ENCODE peak calls at places on chromosomes 1 and 21, in six cellular contexts. One of them, this sample, is unnamed.

GRCh38 chr1:165138960-165139359 is 217.6 kb downstream of the LMX1A start:
- DNase-seq in left ventricle myocardium inferior: no peak
- DNase-seq in right atrium auricular region: no peak
- DNase-seq in uterus: no peak
- DNase-seq in fibroblast of pulmonary artery: no peak
- DNase-seq in pancreas: no peak
- DNase-seq in this sample: no peak

GRCh38 chr1:1614204-1614953 is 921 bp upstream of the MIB2 start:
- DNase-seq in left ventricle myocardium inferior: no peak
- DNase-seq in right atrium auricular region: peak
- DNase-seq in uterus: no peak
- DNase-seq in fibroblast of pulmonary artery: peak
- DNase-seq in pancreas: peak
- DNase-seq in this sample: no peak

GRCh38 chr1:54278941-54279422 is 79.0 kb downstream of the MRPL37 start:
- DNase-seq in left ventricle myocardium inferior: no peak
- DNase-seq in right atrium auricular region: no peak
- DNase-seq in uterus: peak
- DNase-seq in fibroblast of pulmonary artery: peak
- DNase-seq in pancreas: peak
- DNase-seq in this sample: no peak

GRCh38 chr1:25472494-25472893 is 41.8 kb downstream of the MACO1 start:
- DNase-seq in left ventricle myocardium inferior: no peak
- DNase-seq in right atrium auricular region: no peak
- DNase-seq in uterus: no peak
- DNase-seq in fibroblast of pulmonary artery: no peak
- DNase-seq in pancreas: no peak
- DNase-seq in this sample: no peak

GRCh38 chr1:67313934-67314671 is 6.4 kb downstream of the IL12RB2 start:
- DNase-seq in left ventricle myocardium inferior: no peak
- DNase-seq in right atrium auricular region: no peak
- DNase-seq in uterus: no peak
- DNase-seq in fibroblast of pulmonary artery: no peak
- DNase-seq in pancreas: no peak
- DNase-seq in this sample: no peak

GRCh38 chr1:180793451-180793850 is 119.2 kb upstream of the KIAA1614 start:
- DNase-seq in left ventricle myocardium inferior: no peak
- DNase-seq in right atrium auricular region: no peak
- DNase-seq in uterus: no peak
- DNase-seq in fibroblast of pulmonary artery: no peak
- DNase-seq in pancreas: no peak
- DNase-seq in this sample: no peak

GRCh38 chr1:69755647-69756046 is 187.9 kb downstream of the LRRC7 start:
- DNase-seq in left ventricle myocardium inferior: no peak
- DNase-seq in right atrium auricular region: no peak
- DNase-seq in uterus: no peak
- DNase-seq in fibroblast of pulmonary artery: no peak
- DNase-seq in pancreas: no peak
- DNase-seq in this sample: no peak

GRCh38 chr1:183279835-183280234 is 93.8 kb downstream of the LAMC2 start:
- DNase-seq in left ventricle myocardium inferior: peak
- DNase-seq in right atrium auricular region: peak
- DNase-seq in uterus: no peak
- DNase-seq in fibroblast of pulmonary artery: peak
- DNase-seq in pancreas: no peak
- DNase-seq in this sample: peak

GRCh38 chr1:87212431-87213125 is 116.1 kb upstream of the LMO4 start:
- DNase-seq in left ventricle myocardium inferior: no peak
- DNase-seq in right atrium auricular region: no peak
- DNase-seq in uterus: no peak
- DNase-seq in fibroblast of pulmonary artery: no peak
- DNase-seq in pancreas: no peak
- DNase-seq in this sample: no peak

GRCh38 chr21:35895598-35895997 is 164.7 kb downstream of the SETD4 start:
- DNase-seq in left ventricle myocardium inferior: no peak
- DNase-seq in right atrium auricular region: no peak
- DNase-seq in uterus: no peak
- DNase-seq in fibroblast of pulmonary artery: no peak
- DNase-seq in pancreas: no peak
- DNase-seq in this sample: no peak

GRCh38 chr21:42409366-42409765 is 5.7 kb downstream of the UBASH3A start:
- DNase-seq in left ventricle myocardium inferior: no peak
- DNase-seq in right atrium auricular region: no peak
- DNase-seq in uterus: no peak
- DNase-seq in fibroblast of pulmonary artery: no peak
- DNase-seq in pancreas: no peak
- DNase-seq in this sample: no peak

GRCh38 chr1:116498789-116499628 is 71.8 kb downstream of the CD58 start:
- DNase-seq in left ventricle myocardium inferior: no peak
- DNase-seq in right atrium auricular region: no peak
- DNase-seq in uterus: no peak
- DNase-seq in fibroblast of pulmonary artery: peak
- DNase-seq in pancreas: peak
- DNase-seq in this sample: peak

GRCh38 chr1:160656737-160657476 is 10.1 kb upstream of the SLAMF1 start:
- DNase-seq in left ventricle myocardium inferior: no peak
- DNase-seq in right atrium auricular region: no peak
- DNase-seq in uterus: no peak
- DNase-seq in fibroblast of pulmonary artery: no peak
- DNase-seq in pancreas: no peak
- DNase-seq in this sample: no peak

GRCh38 chr21:43893536-43894205 is 28.6 kb downstream of the AGPAT3 start:
- DNase-seq in left ventricle myocardium inferior: no peak
- DNase-seq in right atrium auricular region: no peak
- DNase-seq in uterus: no peak
- DNase-seq in fibroblast of pulmonary artery: no peak
- DNase-seq in pancreas: no peak
- DNase-seq in this sample: no peak

GRCh38 chr1:193111641-193112090 is 6.5 kb upstream of the GLRX2 start:
- DNase-seq in left ventricle myocardium inferior: peak
- DNase-seq in right atrium auricular region: peak
- DNase-seq in uterus: peak
- DNase-seq in fibroblast of pulmonary artery: peak
- DNase-seq in pancreas: peak
- DNase-seq in this sample: no peak

GRCh38 chr21:42991992-42992740 is 17.8 kb downstream of the PKNOX1 start:
- DNase-seq in left ventricle myocardium inferior: peak
- DNase-seq in right atrium auricular region: peak
- DNase-seq in uterus: peak
- DNase-seq in fibroblast of pulmonary artery: peak
- DNase-seq in pancreas: no peak
- DNase-seq in this sample: peak

GRCh38 chr1:93617670-93618488 is 63.8 kb downstream of the BCAR3 start:
- DNase-seq in left ventricle myocardium inferior: no peak
- DNase-seq in right atrium auricular region: no peak
- DNase-seq in uterus: no peak
- DNase-seq in fibroblast of pulmonary artery: no peak
- DNase-seq in pancreas: peak
- DNase-seq in this sample: no peak

GRCh38 chr1:63813829-63814277 is 40.0 kb downstream of the ROR1 start:
- DNase-seq in left ventricle myocardium inferior: no peak
- DNase-seq in right atrium auricular region: no peak
- DNase-seq in uterus: peak
- DNase-seq in fibroblast of pulmonary artery: peak
- DNase-seq in pancreas: no peak
- DNase-seq in this sample: no peak

GRCh38 chr1:150376110-150376509 is 12.2 kb downstream of the RPRD2 start:
- DNase-seq in left ventricle myocardium inferior: no peak
- DNase-seq in right atrium auricular region: no peak
- DNase-seq in uterus: no peak
- DNase-seq in fibroblast of pulmonary artery: no peak
- DNase-seq in pancreas: no peak
- DNase-seq in this sample: no peak

GRCh38 chr1:160836981-160837557 is 25.6 kb downstream of the CD244 start:
- DNase-seq in left ventricle myocardium inferior: no peak
- DNase-seq in right atrium auricular region: no peak
- DNase-seq in uterus: no peak
- DNase-seq in fibroblast of pulmonary artery: peak
- DNase-seq in pancreas: no peak
- DNase-seq in this sample: no peak

GRCh38 chr1:88399690-88400089 is 284.4 kb upstream of the PKN2 start:
- DNase-seq in left ventricle myocardium inferior: no peak
- DNase-seq in right atrium auricular region: no peak
- DNase-seq in uterus: no peak
- DNase-seq in fibroblast of pulmonary artery: no peak
- DNase-seq in pancreas: no peak
- DNase-seq in this sample: no peak

GRCh38 chr1:148315081-148315811 is 163.2 kb upstream of the NBPF11 start:
- DNase-seq in left ventricle myocardium inferior: no peak
- DNase-seq in right atrium auricular region: no peak
- DNase-seq in uterus: no peak
- DNase-seq in fibroblast of pulmonary artery: peak
- DNase-seq in pancreas: no peak
- DNase-seq in this sample: no peak

GRCh38 chr1:47983677-47984076 is 13.5 kb downstream of the TRABD2B start:
- DNase-seq in left ventricle myocardium inferior: no peak
- DNase-seq in right atrium auricular region: no peak
- DNase-seq in uterus: no peak
- DNase-seq in fibroblast of pulmonary artery: no peak
- DNase-seq in pancreas: no peak
- DNase-seq in this sample: no peak

GRCh38 chr1:225863167-225863566 is 19.0 kb downstream of the TMEM63A start:
- DNase-seq in left ventricle myocardium inferior: no peak
- DNase-seq in right atrium auricular region: no peak
- DNase-seq in uterus: peak
- DNase-seq in fibroblast of pulmonary artery: peak
- DNase-seq in pancreas: no peak
- DNase-seq in this sample: no peak
- H3K4me3 ChIP-seq in left ventricle myocardium inferior: no peak
- H3K4me3 ChIP-seq in right atrium auricular region: no peak
- H3K4me3 ChIP-seq in uterus: no peak
- H3K4me3 ChIP-seq in fibroblast of pulmonary artery: no peak
- H3K4me3 ChIP-seq in pancreas: no peak
- H3K4me3 ChIP-seq in this sample: no peak

DNA sequence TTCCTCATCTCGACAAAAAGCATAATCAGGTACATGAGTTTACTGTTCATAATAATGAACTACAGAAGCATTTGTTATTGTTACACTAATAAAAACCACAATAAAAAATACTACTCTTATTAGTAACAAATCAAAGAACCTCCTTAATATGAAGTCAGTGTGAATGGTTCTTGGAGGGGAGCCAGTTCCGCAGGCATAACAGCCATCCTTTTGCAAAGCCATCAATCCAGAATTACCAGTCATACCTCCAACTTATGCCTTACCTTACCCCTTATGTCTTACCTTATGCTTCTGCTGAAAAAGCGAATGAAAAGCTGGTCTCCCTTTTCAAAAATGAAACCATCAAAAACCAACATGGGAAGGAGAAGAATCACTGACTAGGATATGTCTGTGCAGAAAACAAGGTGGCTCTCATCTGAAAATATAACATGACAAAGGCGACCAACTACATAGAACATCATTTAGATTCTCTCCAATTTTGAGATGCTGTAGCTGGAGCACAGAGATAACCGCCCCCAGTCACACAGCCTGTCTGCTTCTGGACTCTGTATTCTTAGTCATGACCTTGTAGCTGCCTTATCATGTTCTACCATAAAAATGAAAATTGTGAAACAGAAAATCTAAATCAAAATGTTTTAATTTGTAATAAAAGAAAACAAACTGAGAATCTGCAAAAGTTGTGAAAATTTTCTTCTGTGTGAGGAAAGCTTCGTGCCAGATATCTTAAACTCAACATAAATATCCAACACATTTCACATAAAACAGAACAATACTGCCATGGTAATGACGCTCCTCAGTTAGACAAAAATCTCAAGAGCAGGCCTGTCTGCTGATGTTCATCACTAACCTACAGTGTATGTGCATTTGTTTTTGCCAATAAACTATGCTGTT is 438.2 kb downstream of the SMYD3 start:
- DNase-seq in left ventricle myocardium inferior: no peak
- DNase-seq in right atrium auricular region: no peak
- DNase-seq in uterus: no peak
- DNase-seq in fibroblast of pulmonary artery: no peak
- DNase-seq in pancreas: no peak
- DNase-seq in this sample: no peak
- H3K4me3 ChIP-seq in left ventricle myocardium inferior: no peak
- H3K4me3 ChIP-seq in right atrium auricular region: no peak
- H3K4me3 ChIP-seq in uterus: no peak
- H3K4me3 ChIP-seq in fibroblast of pulmonary artery: no peak
- H3K4me3 ChIP-seq in pancreas: no peak
- H3K4me3 ChIP-seq in this sample: no peak

GRCh38 chr1:3651939-3652537 is at the start of gene TP73:
- DNase-seq in left ventricle myocardium inferior: no peak
- DNase-seq in right atrium auricular region: no peak
- DNase-seq in uterus: no peak
- DNase-seq in fibroblast of pulmonary artery: no peak
- DNase-seq in pancreas: no peak
- DNase-seq in this sample: no peak
- H3K4me3 ChIP-seq in left ventricle myocardium inferior: peak
- H3K4me3 ChIP-seq in right atrium auricular region: peak
- H3K4me3 ChIP-seq in uterus: no peak
- H3K4me3 ChIP-seq in fibroblast of pulmonary artery: no peak
- H3K4me3 ChIP-seq in pancreas: no peak
- H3K4me3 ChIP-seq in this sample: peak

DNA sequence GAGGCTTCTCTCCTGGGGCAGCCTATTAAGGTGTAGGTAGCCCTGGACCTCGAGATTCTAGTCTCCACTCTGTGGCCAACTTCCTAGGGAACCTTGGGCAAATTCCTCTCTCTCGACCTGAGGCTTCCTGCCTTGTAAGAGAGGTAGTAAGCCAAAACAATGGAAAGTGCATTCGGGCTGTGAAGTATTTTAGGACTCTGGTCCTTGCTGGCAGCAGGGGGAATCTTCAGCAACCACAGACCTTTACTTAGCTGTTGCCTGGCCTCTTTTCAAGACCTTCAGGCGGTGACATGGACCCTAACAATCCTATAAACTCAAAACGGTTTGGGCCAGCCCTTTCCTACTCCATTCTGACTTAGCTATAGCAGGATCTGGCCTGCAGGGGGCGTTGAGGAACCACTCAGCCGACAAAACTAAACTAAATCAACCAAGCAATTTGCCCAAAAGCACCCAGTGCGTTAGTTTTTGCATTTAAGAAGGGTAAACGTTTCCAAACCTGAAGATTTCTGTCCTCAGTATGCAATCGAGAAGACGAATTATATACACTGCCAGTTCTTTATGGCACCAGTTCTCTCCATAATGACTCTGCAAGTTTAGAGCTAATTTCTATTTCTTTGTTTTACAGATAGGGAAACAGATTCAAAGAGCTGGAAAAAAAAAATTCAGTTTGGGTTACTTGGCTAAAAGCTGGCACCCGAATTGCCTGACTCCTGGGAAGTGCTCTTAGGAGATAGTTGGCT is 10.9 kb upstream of the SESN2 start:
- DNase-seq in left ventricle myocardium inferior: peak
- DNase-seq in right atrium auricular region: peak
- DNase-seq in uterus: peak
- DNase-seq in fibroblast of pulmonary artery: peak
- DNase-seq in pancreas: peak
- DNase-seq in this sample: peak
- H3K4me3 ChIP-seq in left ventricle myocardium inferior: peak
- H3K4me3 ChIP-seq in right atrium auricular region: peak
- H3K4me3 ChIP-seq in uterus: no peak
- H3K4me3 ChIP-seq in fibroblast of pulmonary artery: peak
- H3K4me3 ChIP-seq in pancreas: no peak
- H3K4me3 ChIP-seq in this sample: no peak

GRCh38 chr1:151402764-151403163 is 3.4 kb downstream of the PSMB4 start:
- DNase-seq in left ventricle myocardium inferior: no peak
- DNase-seq in right atrium auricular region: no peak
- DNase-seq in uterus: no peak
- DNase-seq in fibroblast of pulmonary artery: no peak
- DNase-seq in pancreas: no peak
- DNase-seq in this sample: no peak
- H3K4me3 ChIP-seq in left ventricle myocardium inferior: no peak
- H3K4me3 ChIP-seq in right atrium auricular region: no peak
- H3K4me3 ChIP-seq in uterus: no peak
- H3K4me3 ChIP-seq in fibroblast of pulmonary artery: no peak
- H3K4me3 ChIP-seq in pancreas: no peak
- H3K4me3 ChIP-seq in this sample: no peak